ENCODE peak calls at places on chromosomes 3 and 15, in seven cellular contexts. One of them, this sample, is unnamed.

GRCh38 chr15:81959196-81959595 is 86.6 kb downstream of the MEX3B start:
- DNase-seq in stimulated activated CD4-positive, alpha-beta T cell treated with anti-CD3 and anti-CD28 coated beads, Interleukin-2, amount 100 ng/mL, for 48 hours: no peak
- DNase-seq in activated naive CD4-positive, alpha-beta T cell treated with Interleukin-2 at 50 U/mL for 16 hours: no peak
- DNase-seq in GM06990: no peak
- DNase-seq in GM13976: no peak
- DNase-seq in NCI-H2081: no peak
- DNase-seq in activated CD4-positive, alpha-beta T cell treated with anti-CD3 and anti-CD28 coated beads for 24 hours: no peak
- DNase-seq in this sample: no peak

GRCh38 chr3:39260957-39261356 is 18.9 kb downstream of the CX3CR1 start:
- DNase-seq in stimulated activated CD4-positive, alpha-beta T cell treated with anti-CD3 and anti-CD28 coated beads, Interleukin-2, amount 100 ng/mL, for 48 hours: peak
- DNase-seq in activated naive CD4-positive, alpha-beta T cell treated with Interleukin-2 at 50 U/mL for 16 hours: peak
- DNase-seq in GM06990: peak
- DNase-seq in GM13976: no peak
- DNase-seq in NCI-H2081: no peak
- DNase-seq in activated CD4-positive, alpha-beta T cell treated with anti-CD3 and anti-CD28 coated beads for 24 hours: no peak
- DNase-seq in this sample: peak

GRCh38 chr3:42165211-42165610 is 74.1 kb downstream of the TRAK1 start:
- DNase-seq in stimulated activated CD4-positive, alpha-beta T cell treated with anti-CD3 and anti-CD28 coated beads, Interleukin-2, amount 100 ng/mL, for 48 hours: no peak
- DNase-seq in activated naive CD4-positive, alpha-beta T cell treated with Interleukin-2 at 50 U/mL for 16 hours: no peak
- DNase-seq in GM06990: no peak
- DNase-seq in GM13976: no peak
- DNase-seq in NCI-H2081: no peak
- DNase-seq in activated CD4-positive, alpha-beta T cell treated with anti-CD3 and anti-CD28 coated beads for 24 hours: no peak
- DNase-seq in this sample: no peak

GRCh38 chr3:30631237-30631961 is 25.0 kb downstream of the TGFBR2 start:
- DNase-seq in stimulated activated CD4-positive, alpha-beta T cell treated with anti-CD3 and anti-CD28 coated beads, Interleukin-2, amount 100 ng/mL, for 48 hours: no peak
- DNase-seq in activated naive CD4-positive, alpha-beta T cell treated with Interleukin-2 at 50 U/mL for 16 hours: peak
- DNase-seq in GM06990: no peak
- DNase-seq in GM13976: no peak
- DNase-seq in NCI-H2081: no peak
- DNase-seq in activated CD4-positive, alpha-beta T cell treated with anti-CD3 and anti-CD28 coated beads for 24 hours: no peak
- DNase-seq in this sample: peak

GRCh38 chr3:89488800-89489580 is 381.6 kb downstream of the EPHA3 start:
- DNase-seq in stimulated activated CD4-positive, alpha-beta T cell treated with anti-CD3 and anti-CD28 coated beads, Interleukin-2, amount 100 ng/mL, for 48 hours: no peak
- DNase-seq in activated naive CD4-positive, alpha-beta T cell treated with Interleukin-2 at 50 U/mL for 16 hours: no peak
- DNase-seq in GM06990: no peak
- DNase-seq in GM13976: no peak
- DNase-seq in NCI-H2081: no peak
- DNase-seq in activated CD4-positive, alpha-beta T cell treated with anti-CD3 and anti-CD28 coated beads for 24 hours: no peak
- DNase-seq in this sample: no peak

GRCh38 chr3:9769426-9770275 is at the start of gene CAMK1:
- DNase-seq in stimulated activated CD4-positive, alpha-beta T cell treated with anti-CD3 and anti-CD28 coated beads, Interleukin-2, amount 100 ng/mL, for 48 hours: peak
- DNase-seq in activated naive CD4-positive, alpha-beta T cell treated with Interleukin-2 at 50 U/mL for 16 hours: peak
- DNase-seq in GM06990: peak
- DNase-seq in GM13976: peak
- DNase-seq in NCI-H2081: peak
- DNase-seq in activated CD4-positive, alpha-beta T cell treated with anti-CD3 and anti-CD28 coated beads for 24 hours: peak
- DNase-seq in this sample: peak

GRCh38 chr3:46946416-46946815 is 30.1 kb downstream of the CCDC12 start:
- DNase-seq in stimulated activated CD4-positive, alpha-beta T cell treated with anti-CD3 and anti-CD28 coated beads, Interleukin-2, amount 100 ng/mL, for 48 hours: no peak
- DNase-seq in activated naive CD4-positive, alpha-beta T cell treated with Interleukin-2 at 50 U/mL for 16 hours: no peak
- DNase-seq in GM06990: no peak
- DNase-seq in GM13976: no peak
- DNase-seq in NCI-H2081: no peak
- DNase-seq in activated CD4-positive, alpha-beta T cell treated with anti-CD3 and anti-CD28 coated beads for 24 hours: no peak
- DNase-seq in this sample: no peak

GRCh38 chr3:44109997-44110396 is 131.7 kb upstream of the TOPAZ1 start:
- DNase-seq in stimulated activated CD4-positive, alpha-beta T cell treated with anti-CD3 and anti-CD28 coated beads, Interleukin-2, amount 100 ng/mL, for 48 hours: no peak
- DNase-seq in activated naive CD4-positive, alpha-beta T cell treated with Interleukin-2 at 50 U/mL for 16 hours: no peak
- DNase-seq in GM06990: no peak
- DNase-seq in GM13976: no peak
- DNase-seq in NCI-H2081: no peak
- DNase-seq in activated CD4-positive, alpha-beta T cell treated with anti-CD3 and anti-CD28 coated beads for 24 hours: no peak
- DNase-seq in this sample: no peak

GRCh38 chr3:4406746-4407568 is 60.1 kb downstream of the SUMF1 start:
- DNase-seq in stimulated activated CD4-positive, alpha-beta T cell treated with anti-CD3 and anti-CD28 coated beads, Interleukin-2, amount 100 ng/mL, for 48 hours: no peak
- DNase-seq in activated naive CD4-positive, alpha-beta T cell treated with Interleukin-2 at 50 U/mL for 16 hours: no peak
- DNase-seq in GM06990: no peak
- DNase-seq in GM13976: no peak
- DNase-seq in NCI-H2081: no peak
- DNase-seq in activated CD4-positive, alpha-beta T cell treated with anti-CD3 and anti-CD28 coated beads for 24 hours: no peak
- DNase-seq in this sample: no peak

GRCh38 chr3:58529516-58530353 is 7.3 kb downstream of the ACOX2 start:
- DNase-seq in stimulated activated CD4-positive, alpha-beta T cell treated with anti-CD3 and anti-CD28 coated beads, Interleukin-2, amount 100 ng/mL, for 48 hours: no peak
- DNase-seq in activated naive CD4-positive, alpha-beta T cell treated with Interleukin-2 at 50 U/mL for 16 hours: no peak
- DNase-seq in GM06990: no peak
- DNase-seq in GM13976: no peak
- DNase-seq in NCI-H2081: no peak
- DNase-seq in activated CD4-positive, alpha-beta T cell treated with anti-CD3 and anti-CD28 coated beads for 24 hours: no peak
- DNase-seq in this sample: peak

GRCh38 chr3:46521096-46521495 is 23.3 kb downstream of the RTP3 start:
- DNase-seq in stimulated activated CD4-positive, alpha-beta T cell treated with anti-CD3 and anti-CD28 coated beads, Interleukin-2, amount 100 ng/mL, for 48 hours: no peak
- DNase-seq in activated naive CD4-positive, alpha-beta T cell treated with Interleukin-2 at 50 U/mL for 16 hours: no peak
- DNase-seq in GM06990: no peak
- DNase-seq in GM13976: no peak
- DNase-seq in NCI-H2081: no peak
- DNase-seq in activated CD4-positive, alpha-beta T cell treated with anti-CD3 and anti-CD28 coated beads for 24 hours: no peak
- DNase-seq in this sample: no peak

GRCh38 chr3:87206635-87207034 is 20.5 kb upstream of the CHMP2B start:
- DNase-seq in stimulated activated CD4-positive, alpha-beta T cell treated with anti-CD3 and anti-CD28 coated beads, Interleukin-2, amount 100 ng/mL, for 48 hours: no peak
- DNase-seq in activated naive CD4-positive, alpha-beta T cell treated with Interleukin-2 at 50 U/mL for 16 hours: no peak
- DNase-seq in GM06990: no peak
- DNase-seq in GM13976: no peak
- DNase-seq in NCI-H2081: no peak
- DNase-seq in activated CD4-positive, alpha-beta T cell treated with anti-CD3 and anti-CD28 coated beads for 24 hours: no peak
- DNase-seq in this sample: no peak

This sample was measured in activated CD8-positive, alpha-beta T cell treated with anti-CD3 and anti-CD28 coated beads for 36 hours.